ENCODE peak calls at places on chromosomes 12 and 14, in five cellular contexts. J is activated CD8-positive, alpha-beta memory T cell treated with anti-CD3 and anti-CD28 coated beads for 48 hours; L is epithelial cell of proximal tubule; A is T-cell; B is Panc1. D is an unnamed sample.

GRCh38 chr14:51759950-51760349 is 100.5 kb upstream of the GNG2 start:
- DNase-seq in J (no peak), A (no peak), L (no peak), B (no peak), D (no peak)

GRCh38 chr14:68295316-68295816 is 475.8 kb downstream of the RAD51B start:
- DNase-seq in L (no peak), A (no peak), B (no peak), J (no peak), D (peak)

GRCh38 chr14:53608369-53608768 is 348.3 kb downstream of the BMP4 start:
- DNase-seq in J (no peak), B (no peak), L (no peak), A (no peak), D (peak)

GRCh38 chr12:68565391-68565903 is 45.3 kb upstream of the RAP1B start:
- DNase-seq in L (no peak), B (peak), A (no peak), J (no peak), D (peak)

GRCh38 chr12:57868870-57869609 is 22.5 kb upstream of the CTDSP2 start:
- DNase-seq in B (no peak), A (no peak), J (no peak), L (no peak), D (no peak)

GRCh38 chr12:107612508-107612907 is 73.1 kb upstream of the PWP1 start:
- DNase-seq in J (no peak), B (no peak), L (no peak), A (no peak), D (no peak)

GRCh38 chr14:102255401-102256190 is 49.4 kb downstream of the MOK start:
- DNase-seq in L (no peak), B (no peak), J (no peak), A (no peak), D (no peak)

GRCh38 chr12:132253698-132254480 is 75.5 kb downstream of the GALNT9 start:
- DNase-seq in B (no peak), A (no peak), J (no peak), L (no peak), D (no peak)

GRCh38 chr12:32947203-32947795 is 50.7 kb upstream of the PKP2 start:
- DNase-seq in L (no peak), J (no peak), B (peak), A (no peak), D (peak)

GRCh38 chr12:70264067-70264867 is 21.0 kb downstream of the CNOT2 start:
- DNase-seq in J (no peak), A (no peak), B (no peak), L (no peak), D (no peak)

GRCh38 chr12:110568752-110569151 is 14.4 kb downstream of the PPTC7 start:
- DNase-seq in B (no peak), L (no peak), J (no peak), A (no peak), D (no peak)

GRCh38 chr12:107369679-107370078 is 276.3 kb upstream of the CRY1 start:
- DNase-seq in B (no peak), L (no peak), A (peak), J (no peak), D (no peak)

GRCh38 chr14:52877628-52878027 is 73.2 kb downstream of the FERMT2 start:
- DNase-seq in B (no peak), A (no peak), L (no peak), J (no peak), D (no peak)

GRCh38 chr14:100813291-100813690 is 12.6 kb upstream of the MEG3 start:
- DNase-seq in J (no peak), L (no peak), A (no peak), B (no peak), D (no peak)

GRCh38 chr12:45017916-45018315 is 33.0 kb downstream of the DBX2 start:
- DNase-seq in B (no peak), A (no peak), L (peak), J (no peak), D (no peak)

GRCh38 chr12:84982888-84983287 is 53.2 kb downstream of the TSPAN19 start:
- DNase-seq in A (no peak), B (no peak), L (no peak), J (no peak), D (no peak)

GRCh38 chr14:104001003-104001402 is 58.7 kb upstream of the RD3L start:
- DNase-seq in L (no peak), J (no peak), A (peak), B (no peak), D (no peak)

GRCh38 chr12:104742551-104742961 is 215.5 kb downstream of the SLC41A2 start:
- DNase-seq in B (no peak), J (no peak), L (no peak), A (no peak), D (no peak)

GRCh38 chr14:95156765-95157194 is 549 bp downstream of the DICER1 start:
- DNase-seq in A (peak), L (no peak), J (peak), B (no peak), D (peak)

GRCh38 chr14:73500360-73500759 is 9.6 kb downstream of the RIOX1 start:
- DNase-seq in J (no peak), B (no peak), A (no peak), L (no peak), D (no peak)

GRCh38 chr14:91963465-91963864 is 16.0 kb upstream of the FBLN5 start:
- DNase-seq in J (no peak), B (no peak), L (no peak), A (no peak), D (no peak)

GRCh38 chr12:89162704-89163261 is 189.5 kb downstream of the DUSP6 start:
- DNase-seq in J (peak), B (peak), A (peak), L (peak), D (peak)

GRCh38 chr12:55963760-55964159 is 2.1 kb downstream of the PMEL start:
- DNase-seq in L (no peak), J (no peak), B (no peak), A (no peak), D (no peak)

GRCh38 chr12:57236224-57236924 is 6.9 kb downstream of the SHMT2 start:
- DNase-seq in L (no peak), B (no peak), J (no peak), A (no peak), D (peak)

GRCh38 chr14:104827173-104828055 is 26.5 kb downstream of the ZBTB42 start:
- DNase-seq in B (no peak), A (peak), J (no peak), L (no peak), D (peak)

GRCh38 chr14:74526854-74527585 is 33.5 kb downstream of the ISCA2 start:
- DNase-seq in L (no peak), B (no peak), A (no peak), J (no peak), D (no peak)

GRCh38 chr12:54383041-54383609 is 1.4 kb downstream of the ZNF385A start:
- DNase-seq in J (no peak), A (no peak), B (peak), L (peak), D (no peak)

GRCh38 chr12:47858511-47859266 is 39.0 kb upstream of the HDAC7 start:
- DNase-seq in A (no peak), L (no peak), J (no peak), B (no peak), D (no peak)

D was measured in hepatocyte.